ENCODE peak calls at places on chromosomes 13 and 19, in nine cellular contexts. L is NCI-H1092; M is activated naive CD4-positive, alpha-beta T cell treated with anti-CD3 and anti-CD28 coated beads, Interleukin-2, amount 10 ng/mL, durations not matched to agents 7 days and 5 days; V is AG04450; J is kidney tubule cell; P is stimulated activated CD8-positive, alpha-beta memory T cell treated with anti-CD3 and anti-CD28 coated beads, Interleukin-15, amount 100 ng/mL, for 1 hour; S is stimulated activated CD4-positive, alpha-beta T cell treated with anti-CD3 and anti-CD28 coated beads, Interleukin-15, amount 100 ng/mL, for 1 hour; Z is neural crest cell; I is GM13977. A is an unnamed sample.

GRCh38 chr13:28983661-28984060 is 163.5 kb downstream of the MTUS2 start:
- DNase-seq in Z (no peak), J (no peak), P (no peak), V (no peak), M (no peak), S (no peak), I (no peak), L (no peak), A (no peak)

GRCh38 chr13:40651866-40652587 is 14.4 kb downstream of the FOXO1 start:
- DNase-seq in Z (no peak), I (no peak), J (no peak), M (no peak), S (no peak), L (no peak), V (no peak), P (no peak), A (no peak)

GRCh38 chr13:81664872-81665271 is 1323.9 kb upstream of the SPRY2 start:
- DNase-seq in J (peak), M (no peak), P (no peak), L (no peak), Z (no peak), S (no peak), V (no peak), I (no peak), A (no peak)

GRCh38 chr19:35509018-35509652 is 4.3 kb downstream of the DMKN start:
- DNase-seq in J (peak), I (peak), S (no peak), L (no peak), V (no peak), Z (no peak), P (peak), M (peak), A (no peak)

GRCh38 chr19:18450934-18451836 is 13.3 kb upstream of the ISYNA1 start:
- DNase-seq in S (peak), L (peak), J (peak), M (peak), I (peak), P (peak), V (no peak), Z (peak), A (peak)

GRCh38 chr19:16957151-16957662 is 68.4 kb downstream of the F2RL3 start:
- DNase-seq in V (no peak), Z (no peak), I (no peak), P (no peak), L (peak), J (no peak), S (no peak), M (no peak), A (no peak)

GRCh38 chr19:45391871-45392665 is 12.8 kb downstream of the PPP1R13L start:
- DNase-seq in V (no peak), I (no peak), L (no peak), J (no peak), S (no peak), M (no peak), Z (no peak), P (no peak), A (no peak)

GRCh38 chr19:46637224-46637623 is 1.2 kb upstream of the GNG8 start:
- DNase-seq in V (no peak), M (peak), Z (no peak), S (no peak), I (no peak), P (no peak), L (no peak), J (no peak), A (no peak)

GRCh38 chr13:98393873-98394272 is 183.0 kb downstream of the STK24 start:
- DNase-seq in M (no peak), S (no peak), I (no peak), L (no peak), J (no peak), P (no peak), V (no peak), Z (no peak), A (no peak)

GRCh38 chr19:41433171-41433570 is 6.0 kb upstream of the B3GNT8 start:
- DNase-seq in S (no peak), L (no peak), M (no peak), I (no peak), Z (no peak), P (no peak), J (no peak), V (no peak), A (no peak)

GRCh38 chr19:16012552-16012951 is 63.7 kb upstream of the TPM4 start:
- DNase-seq in M (no peak), P (no peak), L (no peak), J (no peak), S (no peak), V (no peak), I (no peak), Z (no peak), A (no peak)

GRCh38 chr13:45439781-45440462 is 21.7 kb upstream of the SLC25A30 start:
- DNase-seq in S (no peak), I (no peak), P (no peak), J (no peak), Z (no peak), L (no peak), M (no peak), V (no peak), A (no peak)

GRCh38 chr19:3358919-3359849 is 7.2 kb upstream of the NFIC start:
- DNase-seq in P (peak), J (peak), S (peak), V (no peak), Z (no peak), I (peak), L (no peak), M (peak), A (no peak)

GRCh38 chr19:10718205-10719196 is 622 bp downstream of the DNM2 start:
- DNase-seq in Z (peak), M (peak), J (peak), S (peak), I (peak), P (no peak), V (no peak), L (no peak), A (no peak)

GRCh38 chr13:44801990-44802389 is 187.3 kb downstream of the NUFIP1 start:
- DNase-seq in P (no peak), V (peak), S (no peak), J (peak), Z (no peak), M (no peak), I (no peak), L (no peak), A (no peak)

GRCh38 chr19:10625003-10625761 is at the start of gene SLC44A2:
- DNase-seq in S (no peak), P (no peak), L (no peak), Z (peak), V (no peak), I (peak), M (no peak), J (peak), A (peak)

GRCh38 chr19:35154535-35155406 is at the start of gene FXYD5:
- DNase-seq in L (no peak), J (peak), S (peak), Z (no peak), I (peak), P (peak), V (peak), M (peak), A (no peak)

GRCh38 chr19:50379602-50380001 is 3.3 kb downstream of the NR1H2 start:
- DNase-seq in Z (no peak), L (no peak), M (no peak), J (no peak), P (no peak), S (no peak), V (no peak), I (no peak), A (no peak)

GRCh38 chr19:38806371-38806770 is 6.4 kb downstream of the LGALS4 start:
- DNase-seq in L (no peak), M (no peak), Z (no peak), V (no peak), J (no peak), S (no peak), P (no peak), I (no peak), A (no peak)

GRCh38 chr13:28347456-28348371 is 147.2 kb downstream of the FLT1 start:
- DNase-seq in P (no peak), J (no peak), Z (no peak), I (no peak), S (no peak), M (peak), L (no peak), V (no peak), A (no peak)

GRCh38 chr13:62779146-62779545 is 1363.5 kb upstream of the PCDH20 start:
- DNase-seq in I (no peak), S (no peak), V (no peak), M (no peak), L (no peak), J (no peak), Z (no peak), P (no peak), A (no peak)

GRCh38 chr13:97935071-97935470 is 18.4 kb upstream of the IPO5 start:
- DNase-seq in V (no peak), I (no peak), P (no peak), Z (no peak), S (no peak), J (no peak), M (no peak), L (no peak), A (no peak)

GRCh38 chr19:19911150-19911549 is 10.4 kb downstream of the ZNF93 start:
- DNase-seq in M (no peak), P (no peak), L (no peak), Z (no peak), V (no peak), I (no peak), J (peak), S (no peak), A (no peak)

GRCh38 chr19:51469629-51470028 is 8.7 kb upstream of the CEACAM18 start:
- DNase-seq in P (no peak), L (no peak), V (no peak), I (no peak), M (no peak), Z (no peak), S (no peak), J (no peak), A (no peak)

GRCh38 chr19:38318595-38319142 is 976 bp upstream of the KCNK6 start:
- DNase-seq in V (no peak), I (no peak), Z (no peak), L (no peak), J (no peak), P (no peak), M (no peak), S (no peak), A (no peak)

GRCh38 chr13:33611016-33611805 is 206.7 kb upstream of the RFC3 start:
- DNase-seq in S (no peak), P (no peak), I (no peak), Z (peak), J (peak), M (no peak), L (peak), V (peak), A (peak)

GRCh38 chr13:110589991-110590390 is 25.4 kb upstream of the NAXD start:
- DNase-seq in J (no peak), M (no peak), S (no peak), Z (no peak), P (no peak), I (no peak), V (no peak), L (no peak), A (no peak)

GRCh38 chr13:46127336-46128023 is 22.6 kb upstream of the CPB2 start:
- DNase-seq in J (no peak), Z (no peak), L (no peak), S (no peak), I (no peak), M (no peak), V (no peak), P (no peak), A (no peak)

GRCh38 chr13:105785436-105785835 is 750.0 kb downstream of the EFNB2 start:
- DNase-seq in Z (no peak), P (no peak), L (no peak), M (no peak), I (no peak), S (no peak), V (no peak), J (no peak), A (no peak)

GRCh38 chr13:79237981-79238380 is 168.1 kb downstream of the RBM26 start:
- DNase-seq in S (no peak), L (no peak), V (no peak), J (no peak), Z (no peak), M (no peak), P (no peak), I (no peak), A (no peak)

GRCh38 chr13:94825507-94825906 is 113.2 kb upstream of the SOX21 start:
- DNase-seq in J (no peak), I (no peak), S (no peak), V (no peak), M (no peak), Z (peak), L (peak), P (no peak), A (no peak)

GRCh38 chr13:46334008-46334407 is 53.0 kb downstream of the RUBCNL start:
- DNase-seq in V (no peak), Z (no peak), L (no peak), M (no peak), S (no peak), I (peak), J (no peak), P (no peak), A (no peak)

GRCh38 chr19:54364775-54365257 is at the start of gene LAIR1:
- DNase-seq in L (no peak), J (no peak), I (no peak), P (peak), V (no peak), Z (no peak), S (peak), M (peak), A (no peak)

GRCh38 chr19:11410682-11411081 is 8.4 kb downstream of the RGL3 start:
- DNase-seq in P (no peak), Z (no peak), I (no peak), J (peak), L (no peak), V (no peak), M (no peak), S (no peak), A (no peak)

GRCh38 chr19:43667524-43668405 is 2.2 kb downstream of the PLAUR start:
- DNase-seq in S (no peak), V (no peak), M (no peak), I (no peak), L (no peak), Z (no peak), P (no peak), J (no peak), A (peak)

GRCh38 chr19:41521860-41522555 is 54.0 kb upstream of the CEACAM21 start:
- DNase-seq in Z (no peak), J (no peak), I (peak), V (no peak), L (no peak), P (no peak), M (peak), S (no peak), A (no peak)

GRCh38 chr13:80707000-80707983 is 366.4 kb upstream of the SPRY2 start:
- DNase-seq in P (no peak), J (no peak), Z (no peak), M (no peak), L (no peak), I (no peak), V (no peak), S (no peak), A (no peak)

GRCh38 chr19:5002143-5002542 is 33.2 kb downstream of the KDM4B start:
- DNase-seq in M (no peak), L (no peak), Z (no peak), S (no peak), I (no peak), P (no peak), V (no peak), J (peak), A (no peak)

GRCh38 chr19:30276312-30276884 is 95.8 kb upstream of the ZNF536 start:
- DNase-seq in Z (no peak), I (no peak), S (no peak), P (no peak), V (no peak), L (no peak), M (no peak), J (no peak), A (no peak)

GRCh38 chr13:77509221-77509620 is 26.3 kb upstream of the SCEL start:
- DNase-seq in L (no peak), Z (no peak), J (peak), I (no peak), S (no peak), M (no peak), V (no peak), P (no peak), A (no peak)

A was measured in NCI-H1048.